ENCODE peak calls at places on chromosomes 1 and 21, in four cellular contexts. T is ELR, O is tibial artery, S is cerebellar cortex. D is an unnamed sample.

GRCh38 chr1:24762133-24762676 is 17.0 kb downstream of the CLIC4 start:
- DNase-seq in T (peak), O (no peak), S (no peak), D (no peak)

GRCh38 chr1:37439672-37439995 is 34.7 kb upstream of the ZC3H12A start:
- DNase-seq in T (no peak), O (no peak), S (no peak), D (no peak)

GRCh38 chr1:192133350-192133950 is 24.8 kb upstream of the RGS18 start:
- DNase-seq in T (peak), O (no peak), S (no peak), D (no peak)

GRCh38 chr21:45854702-45855247 is 126.8 kb upstream of the COL6A1 start:
- DNase-seq in T (no peak), O (no peak), S (no peak), D (no peak)

GRCh38 chr1:43312638-43313515 is 12.1 kb downstream of the TIE1 start:
- DNase-seq in T (no peak), O (no peak), S (no peak), D (no peak)

GRCh38 chr1:2888281-2888845 is 86.9 kb upstream of the TTC34 start:
- DNase-seq in T (no peak), O (no peak), S (no peak), D (no peak)

GRCh38 chr21:45073301-45074047 is 906 bp upstream of the ADARB1 start:
- DNase-seq in T (peak), O (no peak), S (peak), D (no peak)

GRCh38 chr1:46539968-46540367 is 11.5 kb downstream of the KNCN start:
- DNase-seq in T (peak), O (no peak), S (no peak), D (peak)

GRCh38 chr1:47659141-47659540 is 221.3 kb downstream of the FOXD2 start:
- DNase-seq in T (no peak), O (peak), S (no peak), D (peak)

GRCh38 chr21:35475768-35476167 is 426.7 kb upstream of the RUNX1 start:
- DNase-seq in T (peak), O (peak), S (no peak), D (no peak)

GRCh38 chr21:43868461-43868860 is 3.4 kb downstream of the AGPAT3 start:
- DNase-seq in T (no peak), O (no peak), S (peak), D (no peak)

D was measured in Ammon's horn.